ENCODE peak calls at places on chromosomes 12 and 14, in seven cellular contexts. Q is transverse colon, E is stomach, X is testis, T is right lobe of liver, H is gastrocnemius medialis, N is A549. R is an unnamed sample.

GRCh38 chr12:42704810-42705401 is 115.4 kb upstream of the PRICKLE1 start:
- DNase-seq in H (no peak), E (no peak), X (no peak), N (no peak), Q (no peak), T (no peak), R (no peak)

GRCh38 chr14:78197088-78197487 is 26.9 kb downstream of the NRXN3 start:
- DNase-seq in E (no peak), N (no peak), X (no peak), Q (no peak), H (no peak), T (no peak), R (no peak)

GRCh38 chr12:62332598-62332997 is 72.4 kb downstream of the USP15 start:
- DNase-seq in N (no peak), Q (no peak), X (no peak), T (no peak), E (no peak), H (no peak), R (no peak)

GRCh38 chr12:25806271-25806670 is 152.2 kb upstream of the RASSF8 start:
- DNase-seq in T (no peak), E (no peak), H (no peak), Q (no peak), N (no peak), X (no peak), R (no peak)

GRCh38 chr12:86660488-86661171 is 404.4 kb upstream of the MGAT4C start:
- DNase-seq in N (peak; percentile 31), H (no peak), Q (no peak), T (no peak), E (no peak), X (no peak), R (no peak)

GRCh38 chr14:75609606-75610476 is 31.4 kb downstream of the FLVCR2 start:
- DNase-seq in H (peak; percentile 34), N (no peak), X (peak; percentile 72), T (no peak), E (no peak), Q (no peak), R (peak; percentile 35)

GRCh38 chr12:6370994-6371754 is 4.2 kb downstream of the SCNN1A start:
- DNase-seq in X (no peak), N (peak; percentile 98), E (peak; percentile 66), Q (peak; percentile 84), T (peak; percentile 61), H (no peak), R (no peak)

GRCh38 chr12:27966870-27967269 is 5.7 kb downstream of the PTHLH start:
- DNase-seq in Q (no peak), H (no peak), E (no peak), N (peak; percentile 80), X (no peak), T (no peak), R (no peak)

GRCh38 chr12:44847888-44848770 is 28.0 kb downstream of the NELL2 start:
- DNase-seq in N (no peak), Q (peak; percentile 17), T (no peak), H (no peak), X (no peak), E (no peak), R (no peak)

GRCh38 chr14:99554757-99555531 is 49.1 kb downstream of the CCDC85C start:
- DNase-seq in H (no peak), X (peak; percentile 62), N (no peak), Q (peak; percentile 66), T (peak; percentile 61), E (peak; percentile 88), R (no peak)

GRCh38 chr14:54538055-54538454 is 28.3 kb downstream of the CGRRF1 start:
- DNase-seq in X (no peak), T (no peak), H (no peak), N (no peak), E (no peak), Q (no peak), R (no peak)

GRCh38 chr14:54818201-54819133 is 84.2 kb downstream of the GCH1 start:
- DNase-seq in E (no peak), T (no peak), H (no peak), N (no peak), Q (peak; percentile 24), X (no peak), R (no peak)

GRCh38 chr14:53027031-53027430 is 76.2 kb upstream of the FERMT2 start:
- DNase-seq in H (no peak), N (no peak), T (no peak), Q (no peak), E (no peak), X (no peak), R (no peak)

GRCh38 chr14:70782361-70782760 is 27.0 kb downstream of the MAP3K9 start:
- DNase-seq in Q (no peak), N (no peak), H (no peak), E (no peak), X (no peak), T (no peak), R (no peak)

GRCh38 chr14:67514650-67515385 is 18.3 kb upstream of the PLEKHH1 start:
- DNase-seq in T (peak; percentile 49), H (no peak), Q (peak; percentile 62), X (peak; percentile 40), E (peak; percentile 50), N (peak; percentile 45), R (peak; percentile 87)

GRCh38 chr14:61034416-61035100 is 53.5 kb downstream of the SLC38A6 start:
- DNase-seq in E (no peak), Q (peak; percentile 15), H (no peak), N (no peak), T (no peak), X (no peak), R (no peak)

GRCh38 chr12:95548539-95549391 is 2.5 kb downstream of the USP44 start:
- DNase-seq in X (peak; percentile 70), N (peak; percentile 51), H (peak; percentile 15), Q (peak; percentile 56), T (peak; percentile 39), E (peak; percentile 48), R (peak; percentile 92)

GRCh38 chr14:20606190-20606901 is 15.2 kb upstream of the RNASE12 start:
- DNase-seq in E (peak; percentile 44), X (peak; percentile 72), H (no peak), T (peak; percentile 49), N (peak; percentile 44), Q (peak; percentile 54), R (no peak)

GRCh38 chr12:127595506-127595905 is 671.5 kb upstream of the TMEM132C start:
- DNase-seq in X (no peak), Q (no peak), T (no peak), E (no peak), N (no peak), H (no peak), R (no peak)

GRCh38 chr12:88590851-88591250 is 10.6 kb upstream of the KITLG start:
- DNase-seq in H (no peak), Q (no peak), E (no peak), T (no peak), X (no peak), N (no peak), R (no peak)

GRCh38 chr14:94051779-94052178 is 25.6 kb downstream of the OTUB2 start:
- DNase-seq in Q (no peak), E (no peak), H (no peak), T (no peak), X (peak; percentile 13), N (no peak), R (no peak)
- TF ChIP-seq POLR2A in Q (no peak), E (no peak), H (no peak), T (no peak), X (no peak), N (no peak), R (no peak)

GRCh38 chr12:31659087-31659942 is at the start of gene ETFBKMT:
- DNase-seq in E (peak; percentile 91), X (peak; percentile 94), H (peak; percentile 84), T (peak; percentile 89), N (peak; percentile 85), Q (peak; percentile 93), R (peak; percentile 97)
- TF ChIP-seq POLR2A in E (no peak), X (no peak), H (peak; percentile 63), T (peak; percentile 79), N (peak; percentile 27), Q (peak; percentile 67), R (no peak)

GRCh38 chr12:1620093-1620492 is 8.9 kb upstream of the WNT5B start:
- DNase-seq in X (no peak), T (no peak), N (no peak), E (no peak), Q (no peak), H (no peak), R (no peak)

GRCh38 chr12:1616233-1617066 is 12.6 kb upstream of the WNT5B start:
- DNase-seq in Q (no peak), E (no peak), H (no peak), X (no peak), N (no peak), T (no peak), R (no peak)

GRCh38 chr12:1619599-1619998 is 9.4 kb upstream of the WNT5B start:
- DNase-seq in X (peak; percentile 42), T (peak; percentile 58), Q (peak; percentile 35), N (no peak), H (peak; percentile 37), E (no peak), R (peak; percentile 57)

GRCh38 chr12:1614360-1614759 is 14.7 kb upstream of the WNT5B start:
- DNase-seq in E (no peak), H (no peak), X (no peak), N (no peak), Q (no peak), T (no peak), R (no peak)

DNA sequence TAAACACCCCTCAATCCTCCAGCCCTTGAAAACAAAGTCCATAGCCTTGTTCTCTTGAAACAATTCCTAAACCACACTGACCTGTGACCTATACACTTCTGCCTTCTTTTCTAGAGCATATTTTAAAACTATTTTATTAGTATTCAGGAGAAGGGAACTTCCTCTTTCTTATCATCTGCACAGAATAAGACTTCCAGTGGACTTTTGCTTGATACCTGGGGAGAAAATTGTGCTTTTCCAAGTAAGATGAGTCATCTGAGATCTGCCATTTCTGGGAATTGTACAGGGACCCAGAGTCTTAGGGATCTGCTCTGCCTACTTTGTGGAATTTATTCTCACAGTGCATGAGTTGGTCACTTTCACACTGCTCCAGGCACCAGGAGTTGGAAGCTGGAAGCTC is 10.5 kb upstream of the WNT5B start:
- DNase-seq in Q (no peak), E (no peak), X (no peak), H (no peak), T (no peak), N (no peak), R (no peak)
- TF ChIP-seq POLR2A in Q (no peak), E (no peak), X (no peak), H (no peak), T (no peak), N (no peak), R (no peak)

DNA sequence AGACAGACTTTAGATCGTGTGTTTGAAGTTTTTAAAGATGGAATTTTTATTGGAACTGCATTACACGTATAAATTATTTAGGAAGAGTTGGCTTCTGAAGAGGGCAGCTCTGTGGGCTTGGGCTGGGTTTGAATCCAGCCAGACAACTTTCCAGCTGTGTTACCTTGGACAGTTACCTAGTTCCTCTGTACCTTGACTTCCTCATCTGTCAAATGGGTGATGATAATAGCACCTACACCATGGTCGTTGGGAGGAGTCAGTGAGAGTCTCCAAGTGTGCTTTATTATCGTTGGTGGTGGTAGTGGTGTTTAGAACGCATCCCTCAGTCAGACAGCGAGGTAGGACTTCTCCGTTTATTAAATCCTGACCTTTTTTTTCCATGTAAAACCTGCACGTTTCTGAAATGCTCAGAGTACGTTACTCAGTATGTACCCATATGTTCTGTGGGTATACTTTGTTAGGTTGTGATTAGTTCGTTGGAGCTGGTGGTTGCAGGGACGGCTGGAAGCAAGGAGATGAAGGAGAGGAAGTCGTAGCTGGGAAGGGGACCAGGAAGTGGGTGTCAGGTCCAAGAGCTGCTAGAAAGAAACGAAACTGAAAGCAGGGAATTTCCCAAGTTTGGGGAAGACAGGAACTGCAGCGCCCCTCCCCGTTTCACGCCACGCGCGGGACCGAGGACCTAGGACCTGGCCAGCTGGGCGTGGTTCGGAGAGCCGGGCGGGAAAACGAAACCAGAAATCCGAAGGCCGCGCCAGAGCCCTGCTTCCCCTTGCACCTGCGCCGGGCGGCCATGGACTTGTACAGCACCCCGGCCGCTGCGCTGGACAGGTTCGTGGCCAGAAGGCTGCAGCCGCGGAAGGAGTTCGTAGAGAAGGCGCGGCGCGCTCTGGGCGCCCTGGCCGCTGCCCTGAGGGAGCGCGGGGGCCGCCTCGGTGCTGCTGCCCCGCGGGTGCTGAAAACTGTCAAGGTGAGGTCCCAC is at the start of gene OAS3:
- DNase-seq in Q (peak; percentile 90), N (peak; percentile 73), H (peak; percentile 69), E (peak; percentile 89), T (peak; percentile 94), X (peak; percentile 88), R (peak; percentile 85)
- TF ChIP-seq POLR2A in Q (peak; percentile 33), N (peak; percentile 29), H (no peak), E (no peak), T (no peak), X (no peak), R (no peak)